ENCODE peak calls at places on chromosomes 7 and 10, in six cellular contexts. P is neural progenitor cell, E is PC-3, N is GM23248, I is hepatocyte, G is fibroblast of lung. S is an unnamed sample. For H3K79me2, the result is how much of the 10 kb centered on the place peaks cover.

GRCh38 chr10:133481086-133481643 is 27.4 kb downstream of the SCART1 start:
- DNase-seq in P (no peak), E (no peak), N (no peak), I (no peak), G (no peak), S (no peak)

GRCh38 chr10:99540673-99541531 is 8.2 kb downstream of the NKX2-3 start:
- DNase-seq in P (peak), E (peak), N (no peak), I (peak), G (no peak), S (peak)

GRCh38 chr10:101777085-101777856 is 1.4 kb upstream of the FGF8 start:
- DNase-seq in P (no peak), E (no peak), N (no peak), I (no peak), G (no peak), S (no peak)

GRCh38 chr7:1839701-1840100 is 169.6 kb downstream of the ELFN1 start:
- DNase-seq in P (no peak), E (no peak), N (no peak), I (no peak), G (no peak), S (no peak)

GRCh38 chr10:15585303-15585715 is 134.4 kb downstream of the ITGA8 start:
- DNase-seq in P (peak), E (peak), N (peak), I (peak), G (peak), S (peak)

GRCh38 chr10:79229081-79229541 is 118.2 kb upstream of the PPIF start:
- DNase-seq in P (no peak), E (no peak), N (no peak), I (peak), G (no peak), S (peak)

GRCh38 chr7:150479023-150479716 is 28.7 kb downstream of the GIMAP8 start:
- DNase-seq in P (no peak), E (peak), N (no peak), I (no peak), G (no peak), S (no peak)

GRCh38 chr7:16889305-16889704 is 7.5 kb upstream of the AGR3 start:
- DNase-seq in P (no peak), E (no peak), N (no peak), I (no peak), G (no peak), S (no peak)

GRCh38 chr10:91980319-91980718 is 56.7 kb downstream of the BTAF1 start:
- DNase-seq in P (no peak), E (no peak), N (no peak), I (peak), G (no peak), S (no peak)

GRCh38 chr7:71348751-71349415 is 216.9 kb downstream of the GALNT17 start:
- DNase-seq in P (no peak), E (no peak), N (no peak), I (peak), G (no peak), S (peak)

GRCh38 chr10:110375121-110375520 is 70.4 kb upstream of the SMNDC1 start:
- DNase-seq in P (no peak), E (no peak), N (no peak), I (no peak), G (no peak), S (no peak)

GRCh38 chr7:81420526-81420925 is 349.3 kb downstream of the HGF start:
- DNase-seq in P (no peak), E (no peak), N (no peak), I (peak), G (no peak), S (no peak)

GRCh38 chr7:2123360-2123759 is 109.4 kb downstream of the MAD1L1 start:
- DNase-seq in P (no peak), E (no peak), N (no peak), I (no peak), G (no peak), S (no peak)

GRCh38 chr10:70145666-70146488 is 623 bp downstream of the TYSND1 start:
- DNase-seq in P (peak), E (peak), N (peak), I (peak), G (peak), S (peak)

GRCh38 chr10:70144372-70145110 is 2.0 kb downstream of the TYSND1 start:
- DNase-seq in P (no peak), E (no peak), N (no peak), I (no peak), G (no peak), S (no peak)

GRCh38 chr10:70148516-70148915 is 2.0 kb upstream of the TYSND1 start:
- DNase-seq in P (no peak), E (no peak), N (no peak), I (no peak), G (no peak), S (no peak)

GRCh38 chr10:70145166-70145665 is 1.3 kb downstream of the TYSND1 start:
- DNase-seq in P (no peak), E (peak), N (peak), I (no peak), G (no peak), S (peak)

GRCh38 chr10:70146489-70147488 is at the start of gene TYSND1:
- DNase-seq in P (peak), E (peak), N (peak), I (peak), G (peak), S (peak)
- H3K79me2 ChIP-seq in P (under half), E (half or more), N (half or more), I (half or more), G (under half), S (under half)

GRCh38 chr10:94178475-94179251 is 184.1 kb downstream of the NOC3L start:
- DNase-seq in P (no peak), E (no peak), N (no peak), I (no peak), G (no peak), S (no peak)

GRCh38 chr10:94186722-94187121 is 176.0 kb downstream of the NOC3L start:
- DNase-seq in P (no peak), E (no peak), N (no peak), I (no peak), G (no peak), S (no peak)

GRCh38 chr10:94180576-94180975 is 182.2 kb downstream of the NOC3L start:
- DNase-seq in P (peak), E (no peak), N (no peak), I (no peak), G (no peak), S (no peak)

DNA sequence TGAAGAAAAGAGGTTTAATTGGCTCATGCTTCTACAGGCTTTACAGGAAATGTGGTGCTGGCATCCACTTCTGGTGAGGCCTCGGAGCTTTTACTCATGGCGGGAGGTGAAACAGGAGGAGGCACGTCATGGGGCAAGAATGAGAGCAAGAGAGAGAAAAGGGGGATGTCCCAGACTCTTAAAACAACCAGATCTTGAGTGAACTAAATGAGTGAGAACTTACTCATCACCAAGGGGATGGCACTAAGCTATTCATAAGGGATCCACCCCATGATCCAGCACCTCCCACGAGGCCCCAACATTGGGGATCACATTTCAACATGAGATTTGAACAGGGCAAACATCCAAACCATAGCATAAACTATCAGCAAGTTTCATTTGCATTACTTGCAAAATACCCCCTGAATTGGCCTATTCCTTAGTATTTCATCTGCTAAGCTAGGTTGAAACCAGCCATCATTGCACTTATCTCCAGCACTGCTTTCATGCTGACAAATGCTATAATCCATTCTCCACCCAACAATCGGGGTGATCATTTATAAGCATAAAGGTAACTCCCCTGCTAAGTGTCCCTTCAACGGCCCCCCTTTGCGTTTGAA is 179.0 kb downstream of the NOC3L start:
- DNase-seq in P (no peak), E (peak), N (peak), I (no peak), G (peak), S (no peak)
- H3K4me2 ChIP-seq in P (no peak), E (peak), N (peak), I (no peak), G (peak), S (no peak)

GRCh38 chr10:132189016-132189415 is 2.3 kb downstream of the DPYSL4 start:
- DNase-seq in P (no peak), E (no peak), N (no peak), I (no peak), G (no peak), S (no peak)

GRCh38 chr10:132186488-132187413 is at the start of gene DPYSL4:
- DNase-seq in P (peak), E (peak), N (peak), I (peak), G (peak), S (peak)

GRCh38 chr10:132188331-132188730 is 1.6 kb downstream of the DPYSL4 start:
- DNase-seq in P (no peak), E (no peak), N (peak), I (no peak), G (no peak), S (peak)

GRCh38 chr10:132185601-132186487 is 904 bp upstream of the DPYSL4 start:
- DNase-seq in P (peak), E (peak), N (peak), I (peak), G (peak), S (peak)

GRCh38 chr10:132187421-132188138 is 832 bp downstream of the DPYSL4 start:
- DNase-seq in P (peak), E (no peak), N (peak), I (no peak), G (no peak), S (peak)
- TF ChIP-seq EZH2 in P (peak), E (no peak), N (peak), I (peak), G (peak), S (no peak)

DNA sequence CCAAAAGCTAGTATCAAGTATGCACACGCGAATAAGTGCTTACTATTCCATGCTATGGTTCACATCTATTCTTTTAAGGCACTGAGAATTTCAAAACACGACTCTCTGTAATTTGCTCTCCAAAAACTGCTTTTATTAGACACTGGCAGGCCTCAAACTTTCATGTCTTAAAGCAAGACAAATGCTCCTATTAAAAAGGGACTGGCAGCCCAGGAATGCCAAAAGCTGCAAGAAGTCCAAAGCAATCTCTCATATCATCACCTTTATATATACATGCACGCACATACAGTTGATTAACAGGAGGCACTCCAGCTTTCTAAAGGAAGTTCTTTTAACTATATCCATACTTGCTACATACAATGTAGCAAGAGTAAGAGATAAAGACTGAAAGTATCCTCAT is 34.8 kb downstream of the UBE2H start:
- DNase-seq in P (no peak), E (no peak), N (no peak), I (no peak), G (no peak), S (no peak)
- H3K79me2 ChIP-seq in P (half or more), E (half or more), N (half or more), I (half or more), G (under half), S (half or more)

DNA sequence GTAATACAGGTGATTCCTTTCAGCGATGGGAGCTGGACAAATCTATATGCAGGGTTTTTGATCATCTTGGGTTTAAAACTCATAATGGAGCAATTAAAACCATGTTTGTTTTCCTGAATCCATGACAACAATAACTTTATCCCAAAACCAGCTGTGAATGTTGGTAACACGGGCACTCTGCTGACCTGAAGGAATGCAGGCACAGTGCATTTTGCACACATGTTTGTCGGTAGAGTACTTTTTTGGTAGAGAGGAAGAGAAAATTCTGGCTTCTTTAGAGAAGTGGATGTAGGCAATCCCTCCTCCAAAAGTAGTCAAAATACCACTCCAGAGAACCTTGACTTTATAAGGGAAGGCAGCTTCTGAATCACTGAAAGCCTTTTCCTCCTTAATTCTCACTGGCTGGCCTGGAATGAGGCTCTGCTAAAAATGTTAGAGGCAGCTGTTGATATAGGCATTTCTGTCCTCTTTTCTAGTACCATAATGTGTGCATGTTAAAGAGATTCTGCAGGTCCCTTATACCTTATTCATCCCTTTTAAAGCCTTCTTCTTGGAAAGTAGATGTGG is 15.8 kb upstream of the ACTA2 start:
- DNase-seq in P (no peak), E (no peak), N (peak), I (no peak), G (no peak), S (no peak)
- H3K4me2 ChIP-seq in P (no peak), E (no peak), N (peak), I (no peak), G (no peak), S (no peak)

GRCh38 chr10:96275685-96276418 is 4.5 kb upstream of the BLNK start:
- DNase-seq in P (no peak), E (no peak), N (no peak), I (no peak), G (no peak), S (no peak)

GRCh38 chr10:96272986-96273280 is 1.6 kb upstream of the BLNK start:
- DNase-seq in P (no peak), E (no peak), N (no peak), I (no peak), G (no peak), S (no peak)

GRCh38 chr10:96276426-96276825 is 5.1 kb upstream of the BLNK start:
- DNase-seq in P (no peak), E (no peak), N (no peak), I (no peak), G (no peak), S (no peak)

GRCh38 chr10:96279219-96279641 is 7.9 kb upstream of the BLNK start:
- DNase-seq in P (no peak), E (no peak), N (no peak), I (no peak), G (no peak), S (peak)

GRCh38 chr10:96276831-96277230 is 5.5 kb upstream of the BLNK start:
- DNase-seq in P (no peak), E (peak), N (peak), I (no peak), G (no peak), S (no peak)
- TF ChIP-seq EZH2 in P (no peak), E (no peak), N (no peak), I (no peak), G (no peak), S (no peak)